ENCODE peak calls at places on chromosomes 4 and X, in five cellular contexts. One of them, this sample, is unnamed. For H3K27me3, the result is how much of the 10 kb centered on the place peaks cover.

GRCh38 chr4:87555751-87556619 is 26.8 kb upstream of the SPARCL1 start:
- DNase-seq in body of pancreas: no peak
- DNase-seq in transverse colon: no peak
- DNase-seq in Peyer's patch: no peak
- DNase-seq in stomach: no peak
- DNase-seq in this sample: no peak

GRCh38 chrX:86369847-86370630 is 221.8 kb downstream of the DACH2 start:
- DNase-seq in body of pancreas: no peak
- DNase-seq in transverse colon: no peak
- DNase-seq in Peyer's patch: no peak
- DNase-seq in stomach: no peak
- DNase-seq in this sample: no peak

GRCh38 chr4:60724623-60725022 is 475.5 kb upstream of the ADGRL3 start:
- DNase-seq in body of pancreas: no peak
- DNase-seq in transverse colon: no peak
- DNase-seq in Peyer's patch: no peak
- DNase-seq in stomach: no peak
- DNase-seq in this sample: no peak

GRCh38 chrX:139563251-139563650 is 32.7 kb downstream of the F9 start:
- DNase-seq in body of pancreas: no peak
- DNase-seq in transverse colon: no peak
- DNase-seq in Peyer's patch: no peak
- DNase-seq in stomach: no peak
- DNase-seq in this sample: no peak

GRCh38 chr4:158861766-158862165 is 92.9 kb downstream of the FNIP2 start:
- DNase-seq in body of pancreas: no peak
- DNase-seq in transverse colon: no peak
- DNase-seq in Peyer's patch: no peak
- DNase-seq in stomach: no peak
- DNase-seq in this sample: no peak

GRCh38 chrX:138485767-138486166 is 225.8 kb downstream of the FGF13 start:
- DNase-seq in body of pancreas: no peak
- DNase-seq in transverse colon: no peak
- DNase-seq in Peyer's patch: no peak
- DNase-seq in stomach: no peak
- DNase-seq in this sample: no peak

GRCh38 chr4:128653514-128654420 is 155.7 kb upstream of the JADE1 start:
- DNase-seq in body of pancreas: no peak
- DNase-seq in transverse colon: peak
- DNase-seq in Peyer's patch: peak
- DNase-seq in stomach: no peak
- DNase-seq in this sample: peak

GRCh38 chr4:20422398-20422797 is 170.7 kb downstream of the SLIT2 start:
- DNase-seq in body of pancreas: peak
- DNase-seq in transverse colon: peak
- DNase-seq in Peyer's patch: peak
- DNase-seq in stomach: peak
- DNase-seq in this sample: peak

GRCh38 chr4:106818764-106819163 is 217.3 kb downstream of the DKK2 start:
- DNase-seq in body of pancreas: no peak
- DNase-seq in transverse colon: no peak
- DNase-seq in Peyer's patch: no peak
- DNase-seq in stomach: no peak
- DNase-seq in this sample: no peak

GRCh38 chrX:68146054-68146453 is 287.2 kb downstream of the OPHN1 start:
- DNase-seq in body of pancreas: no peak
- DNase-seq in transverse colon: no peak
- DNase-seq in Peyer's patch: no peak
- DNase-seq in stomach: no peak
- DNase-seq in this sample: no peak

GRCh38 chr4:7970031-7970946 is 30.6 kb upstream of the AFAP1 start:
- DNase-seq in body of pancreas: no peak
- DNase-seq in transverse colon: peak
- DNase-seq in Peyer's patch: peak
- DNase-seq in stomach: peak
- DNase-seq in this sample: no peak
- TF ChIP-seq CTCF in body of pancreas: no peak
- TF ChIP-seq CTCF in transverse colon: no peak
- TF ChIP-seq CTCF in Peyer's patch: no peak
- TF ChIP-seq CTCF in stomach: no peak
- TF ChIP-seq CTCF in this sample: no peak

GRCh38 chr4:133149932-133150642 is 993 bp downstream of the PCDH10 start:
- DNase-seq in body of pancreas: no peak
- DNase-seq in transverse colon: no peak
- DNase-seq in Peyer's patch: no peak
- DNase-seq in stomach: no peak
- DNase-seq in this sample: no peak
- H3K27me3 ChIP-seq in body of pancreas: under half
- H3K27me3 ChIP-seq in transverse colon: half or more
- H3K27me3 ChIP-seq in Peyer's patch: under half
- H3K27me3 ChIP-seq in stomach: under half
- H3K27me3 ChIP-seq in this sample: under half

GRCh38 chr4:184648220-184649025 is 824 bp downstream of the CASP3 start:
- DNase-seq in body of pancreas: peak
- DNase-seq in transverse colon: peak
- DNase-seq in Peyer's patch: peak
- DNase-seq in stomach: peak
- DNase-seq in this sample: peak
- TF ChIP-seq POLR2A in body of pancreas: no peak
- TF ChIP-seq POLR2A in transverse colon: no peak
- TF ChIP-seq POLR2A in Peyer's patch: no peak
- TF ChIP-seq POLR2A in stomach: no peak
- TF ChIP-seq POLR2A in this sample: no peak

DNA sequence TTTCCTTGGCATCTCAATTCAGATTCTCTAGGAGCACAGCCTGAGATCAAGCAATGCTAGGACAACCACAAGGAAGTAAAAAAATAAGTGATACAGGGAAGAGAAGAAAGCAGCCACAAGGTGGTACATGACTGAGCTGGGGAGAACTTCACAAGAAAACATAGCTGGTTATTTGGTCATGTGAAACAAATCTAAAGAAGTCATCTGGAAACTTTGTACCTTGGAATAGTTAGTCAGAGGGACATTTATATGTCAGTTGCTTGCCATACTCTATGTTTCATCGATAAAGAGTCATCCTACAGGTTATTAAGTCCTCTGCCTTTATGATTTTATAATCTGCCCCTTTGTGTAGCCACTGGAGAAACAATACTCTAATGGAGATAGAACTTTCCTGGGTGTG is 575.1 kb downstream of the IL15 start:
- DNase-seq in body of pancreas: no peak
- DNase-seq in transverse colon: no peak
- DNase-seq in Peyer's patch: no peak
- DNase-seq in stomach: no peak
- DNase-seq in this sample: no peak
- TF ChIP-seq CTCF in body of pancreas: no peak
- TF ChIP-seq CTCF in transverse colon: no peak
- TF ChIP-seq CTCF in Peyer's patch: no peak
- TF ChIP-seq CTCF in stomach: no peak
- TF ChIP-seq CTCF in this sample: no peak

DNA sequence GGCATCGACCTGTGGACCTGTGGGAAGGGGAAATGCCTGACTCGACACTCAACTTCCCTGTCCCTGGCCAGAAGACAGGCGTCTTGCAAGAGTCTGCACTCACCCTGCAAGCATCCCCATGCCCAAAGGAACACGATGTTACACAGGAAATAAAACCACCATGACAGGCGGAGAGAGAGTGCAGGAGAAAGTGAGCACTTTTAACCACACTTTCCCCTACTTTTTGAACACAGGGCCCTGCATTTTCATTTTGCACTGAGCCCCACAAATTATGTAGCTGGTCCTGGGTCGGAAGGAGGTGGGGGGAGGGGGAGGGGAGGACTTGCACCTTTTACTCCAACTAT is 13.8 kb upstream of the MAN2B2 start:
- DNase-seq in body of pancreas: no peak
- DNase-seq in transverse colon: no peak
- DNase-seq in Peyer's patch: no peak
- DNase-seq in stomach: no peak
- DNase-seq in this sample: no peak
- H3K27me3 ChIP-seq in body of pancreas: under half
- H3K27me3 ChIP-seq in transverse colon: half or more
- H3K27me3 ChIP-seq in Peyer's patch: under half
- H3K27me3 ChIP-seq in stomach: under half
- H3K27me3 ChIP-seq in this sample: under half

GRCh38 chr4:181690498-181690897 is 552.7 kb upstream of the TENM3 start:
- DNase-seq in body of pancreas: no peak
- DNase-seq in transverse colon: no peak
- DNase-seq in Peyer's patch: no peak
- DNase-seq in stomach: no peak
- DNase-seq in this sample: no peak
- TF ChIP-seq POLR2A in body of pancreas: no peak
- TF ChIP-seq POLR2A in transverse colon: no peak
- TF ChIP-seq POLR2A in Peyer's patch: no peak
- TF ChIP-seq POLR2A in stomach: no peak
- TF ChIP-seq POLR2A in this sample: no peak

GRCh38 chrX:155148724-155149537 is 67.3 kb upstream of the VBP1 start:
- DNase-seq in body of pancreas: peak
- DNase-seq in transverse colon: peak
- DNase-seq in Peyer's patch: no peak
- DNase-seq in stomach: no peak
- DNase-seq in this sample: peak
- TF ChIP-seq CTCF in body of pancreas: peak
- TF ChIP-seq CTCF in transverse colon: peak
- TF ChIP-seq CTCF in Peyer's patch: peak
- TF ChIP-seq CTCF in stomach: no peak
- TF ChIP-seq CTCF in this sample: peak